ENCODE peak calls at places on chromosomes 5 and 9, in nine cellular contexts. D is fibroblast of the conjunctiva; L is Peyer's patch; S is NCI-H1105; Z is HCT116; X is stimulated activated CD8-positive, alpha-beta memory T cell treated with anti-CD3 and anti-CD28 coated beads, Interleukin-15, amount 100 ng/mL, for 1 hour; W is NCI-H226; Y is WERI-Rb-1; Q is heart right ventricle. P is an unnamed sample.

GRCh38 chr9:88652876-88653275 is 117.9 kb downstream of the NXNL2 start:
- DNase-seq in Q (no peak), Y (no peak), L (no peak), D (no peak), Z (no peak), S (no peak), X (no peak), W (no peak), P (no peak)

GRCh38 chr5:78621269-78621871 is 27.2 kb downstream of the LHFPL2 start:
- DNase-seq in W (no peak), Q (no peak), X (no peak), Z (no peak), D (no peak), L (no peak), S (no peak), Y (no peak), P (no peak)

GRCh38 chr5:171386006-171386671 is 1.5 kb upstream of the NPM1 start:
- DNase-seq in L (no peak), W (no peak), D (no peak), X (no peak), Z (no peak), S (no peak), Y (no peak), Q (no peak), P (no peak)

GRCh38 chr5:167827766-167828165 is 463.7 kb upstream of the WWC1 start:
- DNase-seq in D (no peak), Y (no peak), Q (no peak), S (no peak), Z (no peak), L (no peak), X (no peak), W (peak), P (no peak)

GRCh38 chr5:143065185-143065584 is 295.0 kb downstream of the ARHGAP26 start:
- DNase-seq in S (no peak), D (peak), X (no peak), W (no peak), L (no peak), Z (no peak), Q (no peak), Y (no peak), P (no peak)

GRCh38 chr9:32554107-32554506 is 1.7 kb upstream of the TOPORS start:
- DNase-seq in Y (no peak), X (no peak), W (no peak), D (no peak), S (no peak), Q (no peak), L (no peak), Z (no peak), P (no peak)

GRCh38 chr5:1050449-1051365 is 42.1 kb downstream of the NKD2 start:
- DNase-seq in Y (no peak), D (no peak), X (no peak), S (no peak), Z (no peak), W (no peak), Q (no peak), L (no peak), P (no peak)

GRCh38 chr9:97615439-97616072 is 17.6 kb downstream of the TSTD2 start:
- DNase-seq in L (peak), S (peak), D (peak), Q (peak), X (peak), Y (peak), W (no peak), Z (peak), P (peak)

GRCh38 chr5:57718155-57718554 is 235.5 kb upstream of the ACTBL2 start:
- DNase-seq in Y (no peak), Z (no peak), L (no peak), X (no peak), S (no peak), W (no peak), D (no peak), Q (no peak), P (no peak)

GRCh38 chr5:146877783-146878470 is 630 bp downstream of the PPP2R2B start:
- DNase-seq in L (no peak), Q (peak), S (no peak), Y (peak), W (no peak), D (no peak), X (no peak), Z (no peak), P (no peak)

GRCh38 chr5:150853560-150853959 is 7.2 kb downstream of the IRGM start:
- DNase-seq in L (no peak), D (no peak), Z (no peak), Q (no peak), W (no peak), Y (no peak), S (no peak), X (no peak), P (no peak)

GRCh38 chr9:34715639-34716215 is 5.8 kb upstream of the CCL21 start:
- DNase-seq in X (no peak), L (no peak), W (no peak), S (no peak), Q (no peak), Z (no peak), D (no peak), Y (no peak), P (no peak)

GRCh38 chr5:151264113-151264512 is 11.1 kb downstream of the GM2A start:
- DNase-seq in L (no peak), S (no peak), D (no peak), W (peak), Q (no peak), Y (no peak), X (no peak), Z (no peak), P (no peak)

GRCh38 chr9:69134412-69134811 is 39.7 kb upstream of the TJP2 start:
- DNase-seq in X (no peak), W (no peak), Z (no peak), S (no peak), D (no peak), Q (peak), Y (no peak), L (no peak), P (no peak)

GRCh38 chr5:9009931-9010652 is 535.8 kb downstream of the SEMA5A start:
- DNase-seq in W (peak), Y (no peak), X (no peak), Q (no peak), D (peak), S (no peak), L (no peak), Z (no peak), P (no peak)

P was measured in mucosa of descending colon.